ENCODE peak calls at places on chromosomes 1 and 21, in seven cellular contexts. X, Y, C, O, I, T and L are unnamed samples.

GRCh38 chr1:23103001-23103879 is 65.4 kb downstream of the LUZP1 start:
- DNase-seq in X (no peak), Y (no peak), C (no peak), O (peak; percentile 36), I (peak; percentile 32), T (no peak), L (no peak)

GRCh38 chr1:62367005-62367547 is 47.8 kb upstream of the KANK4 start:
- DNase-seq in X (no peak), Y (no peak), C (no peak), O (no peak), I (no peak), T (no peak), L (no peak)

GRCh38 chr21:17081193-17081592 is 431.6 kb upstream of the CXADR start:
- DNase-seq in X (no peak), Y (no peak), C (no peak), O (no peak), I (no peak), T (no peak), L (no peak)

GRCh38 chr1:10778640-10779039 is 17.8 kb downstream of the CASZ1 start:
- DNase-seq in X (no peak), Y (no peak), C (no peak), O (no peak), I (no peak), T (no peak), L (no peak)

GRCh38 chr1:192668434-192668983 is 32.6 kb downstream of the RGS13 start:
- DNase-seq in X (no peak), Y (no peak), C (no peak), O (no peak), I (no peak), T (no peak), L (no peak)

GRCh38 chr1:162141273-162142023 is 72.0 kb downstream of the NOS1AP start:
- DNase-seq in X (no peak), Y (peak; percentile 14), C (no peak), O (no peak), I (no peak), T (no peak), L (no peak)

GRCh38 chr1:2229032-2229920 is 1.2 kb downstream of the SKI start:
- DNase-seq in X (no peak), Y (peak; percentile 21), C (peak; percentile 71), O (peak; percentile 67), I (no peak), T (peak; percentile 70), L (peak; percentile 19)

GRCh38 chr1:51331206-51332100 is 1.1 kb upstream of the TTC39A start:
- DNase-seq in X (peak; percentile 59), Y (peak; percentile 56), C (no peak), O (no peak), I (no peak), T (peak; percentile 92), L (no peak)

GRCh38 chr1:85580046-85580411 is 532 bp upstream of the CCN1 start:
- DNase-seq in X (no peak), Y (no peak), C (peak; percentile 19), O (no peak), I (no peak), T (no peak), L (no peak)

GRCh38 chr1:206769331-206769731 is 1.2 kb upstream of the IL19 start:
- DNase-seq in X (no peak), Y (no peak), C (peak; percentile 76), O (no peak), I (no peak), T (no peak), L (no peak)

GRCh38 chr1:180631197-180631765 is 541 bp upstream of the XPR1 start:
- DNase-seq in X (no peak), Y (no peak), C (no peak), O (peak; percentile 59), I (no peak), T (no peak), L (no peak)